ENCODE peak calls at places on chromosomes 1 and 21, in ten cellular contexts. B is CD4-positive, alpha-beta T cell; G is AG04450; E is lower leg skin; Q is fibroblast of the aortic adventitia; L is thoracic aorta; H is tibial nerve; K is testis; I is Peyer's patch; U is transverse colon. O is an unnamed sample.

GRCh38 chr21:41923641-41924342 is 30.0 kb downstream of the C2CD2 start:
- DNase-seq in B (no peak), E (no peak), L (no peak), H (no peak), U (no peak), K (no peak), I (no peak), G (no peak), Q (peak), O (no peak)

GRCh38 chr21:42614811-42615342 is 38.5 kb upstream of the PDE9A start:
- DNase-seq in K (no peak), U (peak), L (no peak), E (peak), B (peak), I (no peak), H (no peak), G (no peak), Q (no peak), O (no peak)

GRCh38 chr1:147388969-147389368 is 146.5 kb downstream of the CHD1L start:
- DNase-seq in H (no peak), K (no peak), L (no peak), I (no peak), Q (no peak), B (no peak), G (no peak), U (no peak), E (no peak), O (no peak)

GRCh38 chr1:51639694-51640093 is 22.8 kb downstream of the OSBPL9 start:
- DNase-seq in K (no peak), L (no peak), G (no peak), E (no peak), U (no peak), B (no peak), Q (no peak), I (no peak), H (no peak), O (no peak)

GRCh38 chr1:92329356-92330129 is 30.7 kb downstream of the RPAP2 start:
- DNase-seq in Q (no peak), K (no peak), I (no peak), E (no peak), H (no peak), U (no peak), B (no peak), L (no peak), G (no peak), O (no peak)

GRCh38 chr1:9589719-9590157 is 1.0 kb downstream of the TMEM201 start:
- DNase-seq in L (no peak), G (no peak), K (no peak), H (no peak), B (no peak), U (no peak), I (no peak), E (no peak), Q (peak), O (no peak)

GRCh38 chr1:147084273-147085096 is 87.8 kb downstream of the PRKAB2 start:
- DNase-seq in H (peak), Q (peak), U (peak), B (peak), K (peak), E (peak), I (peak), L (peak), G (peak), O (peak)

GRCh38 chr1:155077758-155078495 is 710 bp upstream of the EFNA3 start:
- DNase-seq in H (no peak), I (peak), B (no peak), L (no peak), U (peak), E (no peak), G (no peak), K (no peak), Q (no peak), O (no peak)

GRCh38 chr21:32653326-32653901 is 41.2 kb upstream of the CFAP298 start:
- DNase-seq in U (no peak), H (no peak), G (no peak), L (no peak), Q (peak), I (no peak), B (no peak), K (no peak), E (no peak), O (peak)

GRCh38 chr1:38497921-38498320 is 361.7 kb downstream of the RRAGC start:
- DNase-seq in H (no peak), Q (no peak), E (no peak), U (no peak), B (no peak), I (no peak), K (no peak), G (no peak), L (no peak), O (no peak)
- TF ChIP-seq CTCF in H (no peak), Q (no peak), E (no peak), U (no peak), B (no peak), I (no peak), K (no peak), G (no peak), L (no peak), O (no peak)

GRCh38 chr1:30722175-30722537 is 1.2 kb downstream of the MATN1 start:
- DNase-seq in U (no peak), K (no peak), I (no peak), L (no peak), G (no peak), E (no peak), H (no peak), B (no peak), Q (no peak), O (no peak)

GRCh38 chr1:30723296-30723897 is at the start of gene MATN1:
- DNase-seq in B (no peak), K (no peak), L (no peak), E (no peak), I (no peak), Q (no peak), H (no peak), U (no peak), G (no peak), O (no peak)

GRCh38 chr1:30725450-30726095 is 2.2 kb upstream of the MATN1 start:
- DNase-seq in Q (no peak), E (no peak), B (no peak), H (no peak), L (no peak), I (no peak), K (no peak), G (no peak), U (no peak), O (no peak)

GRCh38 chr1:30724655-30725421 is 1.5 kb upstream of the MATN1 start:
- DNase-seq in H (no peak), U (no peak), K (no peak), G (no peak), I (no peak), E (no peak), B (no peak), L (no peak), Q (no peak), O (no peak)

GRCh38 chr1:30724175-30724574 is 790 bp upstream of the MATN1 start:
- DNase-seq in E (no peak), G (no peak), H (no peak), I (no peak), B (no peak), Q (no peak), U (no peak), K (no peak), L (no peak), O (no peak)
- TF ChIP-seq CTCF in E (no peak), G (peak), H (no peak), I (no peak), B (peak), Q (no peak), U (no peak), K (no peak), L (no peak), O (no peak)

DNA sequence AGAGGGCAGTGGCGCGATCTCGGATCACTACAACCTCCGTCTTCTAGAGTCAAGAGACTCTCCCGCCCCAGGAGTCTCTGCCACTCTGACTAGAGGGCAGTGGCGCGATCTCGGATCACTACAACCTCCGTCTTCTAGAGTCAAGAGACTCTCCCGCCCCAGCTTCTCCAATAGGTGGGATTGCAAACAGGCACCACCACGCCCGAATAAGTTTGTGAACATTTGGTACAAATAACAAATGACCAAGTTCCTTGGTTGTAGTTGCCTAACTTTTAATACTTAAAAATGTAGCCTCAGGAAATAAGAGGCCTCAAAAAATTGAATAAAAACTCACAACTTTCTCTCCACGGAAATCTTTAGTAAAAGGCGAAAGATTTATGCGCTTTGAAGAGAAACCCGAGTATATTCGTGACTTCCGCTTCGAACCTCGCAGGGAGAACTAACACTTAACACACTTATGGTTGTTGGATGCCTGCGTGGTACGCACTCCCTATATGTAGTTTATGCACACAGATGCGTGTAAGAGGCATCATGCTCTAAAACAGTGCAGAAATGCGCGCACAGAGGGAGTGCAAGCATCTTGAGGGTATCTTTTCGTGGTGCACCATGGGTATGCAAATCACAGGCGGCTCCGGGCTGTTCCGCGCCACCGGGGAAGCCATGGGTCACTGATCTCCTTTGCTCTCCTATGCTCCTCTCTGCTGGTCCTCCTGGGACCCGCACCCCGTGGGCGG is 11.4 kb downstream of the BTBD19 start:
- DNase-seq in G (peak), I (peak), E (peak), K (peak), U (peak), H (peak), B (peak), Q (peak), L (no peak), O (peak)
- TF ChIP-seq CTCF in G (no peak), I (peak), E (no peak), K (no peak), U (peak), H (no peak), B (no peak), Q (no peak), L (no peak), O (no peak)

GRCh38 chr21:39153373-39153772 is 29.9 kb downstream of the PSMG1 start:
- DNase-seq in K (no peak), U (no peak), B (no peak), E (no peak), L (no peak), Q (peak), H (no peak), I (no peak), G (no peak), O (no peak)
- TF ChIP-seq CTCF in K (no peak), U (no peak), B (no peak), E (no peak), L (no peak), Q (peak), H (no peak), I (peak), G (peak), O (peak)

GRCh38 chr1:42669936-42670335 is 11.7 kb downstream of the PPIH start:
- DNase-seq in G (no peak), B (no peak), I (no peak), K (no peak), E (no peak), L (no peak), H (no peak), Q (no peak), U (no peak), O (no peak)

GRCh38 chr1:42674682-42675081 is 7.5 kb upstream of the YBX1 start:
- DNase-seq in K (no peak), B (no peak), I (no peak), U (no peak), E (no peak), Q (no peak), L (no peak), H (no peak), G (no peak), O (no peak)

GRCh38 chr1:42675467-42675866 is 6.8 kb upstream of the YBX1 start:
- DNase-seq in U (no peak), K (no peak), L (no peak), Q (no peak), B (no peak), E (no peak), H (no peak), G (no peak), I (no peak), O (no peak)

GRCh38 chr1:42674214-42674613 is 8.0 kb upstream of the YBX1 start:
- DNase-seq in H (no peak), I (no peak), U (no peak), B (no peak), K (no peak), L (no peak), G (no peak), E (no peak), Q (no peak), O (no peak)

GRCh38 chr1:42670425-42670824 is 11.8 kb upstream of the YBX1 start:
- DNase-seq in U (no peak), I (no peak), G (no peak), B (no peak), H (no peak), K (no peak), Q (no peak), L (no peak), E (no peak), O (no peak)
- TF ChIP-seq CTCF in U (no peak), I (no peak), G (no peak), B (no peak), H (no peak), K (no peak), Q (no peak), L (no peak), E (no peak), O (no peak)

GRCh38 chr1:116239916-116240315 is 128.7 kb downstream of the MAB21L3 start:
- DNase-seq in U (no peak), I (no peak), Q (no peak), K (no peak), B (no peak), G (no peak), E (no peak), L (no peak), H (no peak), O (no peak)

GRCh38 chr1:116246174-116246573 is 126.9 kb upstream of the ATP1A1 start:
- DNase-seq in K (no peak), I (no peak), E (no peak), B (no peak), Q (no peak), L (no peak), H (no peak), U (no peak), G (no peak), O (no peak)

GRCh38 chr1:116243673-116244101 is 129.4 kb upstream of the ATP1A1 start:
- DNase-seq in G (no peak), Q (no peak), U (no peak), L (no peak), I (no peak), B (no peak), E (no peak), H (no peak), K (no peak), O (no peak)

GRCh38 chr1:116242741-116243140 is 130.3 kb upstream of the ATP1A1 start:
- DNase-seq in L (no peak), G (no peak), H (no peak), E (no peak), U (peak), B (no peak), I (peak), Q (no peak), K (peak), O (no peak)
- TF ChIP-seq CTCF in L (no peak), G (no peak), H (no peak), E (no peak), U (no peak), B (no peak), I (no peak), Q (no peak), K (no peak), O (no peak)

DNA sequence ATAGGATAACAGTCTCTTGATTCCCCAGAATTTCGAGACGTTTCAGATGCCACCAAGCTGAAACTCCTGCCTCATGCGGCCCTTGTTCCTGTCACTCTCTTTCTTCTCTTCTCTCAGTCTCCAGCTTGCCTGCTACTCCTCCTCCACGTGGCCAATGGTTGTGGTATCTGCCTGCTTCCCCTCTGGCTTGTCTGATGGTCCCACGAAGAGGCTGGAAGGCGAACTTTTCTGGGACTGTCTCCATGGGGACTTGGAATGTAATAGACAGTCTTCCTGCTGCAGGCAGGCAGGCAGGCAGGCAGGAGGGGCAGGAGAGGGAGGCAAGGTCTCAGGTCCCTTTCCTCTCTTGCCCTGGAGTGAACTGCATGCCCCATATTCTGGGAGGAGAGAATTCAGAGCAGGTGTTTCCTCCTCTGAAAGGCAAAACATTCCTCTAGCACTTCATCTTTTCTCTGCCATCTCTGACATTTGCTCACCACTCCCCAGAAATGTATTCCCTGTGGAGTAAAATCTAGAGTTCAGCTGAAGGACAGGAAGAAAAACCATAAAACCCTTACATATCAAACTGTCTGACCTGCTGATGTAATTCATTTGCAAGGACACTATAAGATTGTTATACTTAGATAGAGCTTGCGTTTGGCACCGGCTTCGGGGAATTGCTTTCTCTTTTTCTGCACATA is 64.1 kb upstream of the GNG12 start:
- DNase-seq in U (no peak), Q (peak), L (no peak), G (no peak), I (no peak), B (no peak), H (no peak), K (no peak), E (no peak), O (no peak)
- TF ChIP-seq CTCF in U (no peak), Q (no peak), L (no peak), G (no peak), I (no peak), B (no peak), H (no peak), K (no peak), E (no peak), O (no peak)

DNA sequence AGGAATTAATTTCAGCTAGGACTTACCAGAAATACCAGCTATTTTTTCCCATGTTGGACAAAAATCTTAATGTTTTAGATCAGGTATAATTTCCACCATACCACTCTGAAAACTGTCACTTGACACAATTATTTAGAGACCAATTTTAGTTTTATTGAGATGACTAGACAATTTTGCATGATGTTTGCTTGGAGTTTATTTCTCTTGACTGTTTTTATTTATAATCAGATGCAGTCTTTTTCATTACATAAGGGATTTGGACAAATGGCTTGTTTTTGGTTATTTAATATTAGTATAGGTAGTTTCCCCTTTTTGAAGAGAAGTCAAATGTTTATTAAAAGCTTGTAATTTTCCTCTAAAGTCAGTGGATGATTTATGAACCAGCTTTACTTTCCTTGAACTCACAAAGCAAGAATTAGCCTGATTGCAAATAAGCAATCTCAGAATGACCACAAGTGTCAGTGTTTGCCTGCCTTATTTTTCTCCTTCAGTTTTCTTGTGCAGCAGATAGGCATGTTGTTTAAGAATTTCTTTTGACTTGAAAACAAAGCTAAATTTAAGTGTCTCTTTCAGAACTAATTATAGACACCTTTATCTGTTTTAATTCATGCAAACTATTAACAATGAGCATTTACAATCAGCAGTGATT is 3.8 kb upstream of the B3GALT2 start:
- DNase-seq in K (no peak), E (no peak), B (no peak), Q (peak), I (no peak), U (no peak), G (no peak), L (no peak), H (no peak), O (no peak)
- TF ChIP-seq CTCF in K (no peak), E (no peak), B (no peak), Q (peak), I (peak), U (peak), G (peak), L (peak), H (peak), O (no peak)

DNA sequence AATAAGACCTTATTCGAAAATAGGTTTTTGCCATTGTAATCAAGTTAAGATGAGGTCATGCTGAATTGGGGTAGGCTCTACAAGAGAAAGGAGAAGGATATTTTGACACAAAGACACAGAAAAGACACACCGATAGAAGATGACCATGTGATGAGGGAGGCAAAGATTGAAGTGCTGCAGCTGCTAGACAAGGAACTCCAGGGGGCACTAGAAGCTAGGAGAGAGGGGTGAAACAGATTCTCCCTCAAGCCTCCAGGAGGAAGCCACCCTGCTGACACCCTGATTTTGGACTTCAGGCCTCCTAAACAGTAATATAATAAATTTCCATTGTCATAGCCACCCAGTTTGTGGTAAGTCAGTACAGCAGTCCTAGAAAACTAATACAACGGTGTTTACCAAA is 506.8 kb upstream of the CAMK1G start:
- DNase-seq in K (no peak), Q (peak), H (no peak), G (no peak), I (no peak), B (no peak), E (no peak), L (no peak), U (peak), O (no peak)
- TF ChIP-seq CTCF in K (no peak), Q (peak), H (no peak), G (peak), I (peak), B (no peak), E (no peak), L (no peak), U (peak), O (no peak)

DNA sequence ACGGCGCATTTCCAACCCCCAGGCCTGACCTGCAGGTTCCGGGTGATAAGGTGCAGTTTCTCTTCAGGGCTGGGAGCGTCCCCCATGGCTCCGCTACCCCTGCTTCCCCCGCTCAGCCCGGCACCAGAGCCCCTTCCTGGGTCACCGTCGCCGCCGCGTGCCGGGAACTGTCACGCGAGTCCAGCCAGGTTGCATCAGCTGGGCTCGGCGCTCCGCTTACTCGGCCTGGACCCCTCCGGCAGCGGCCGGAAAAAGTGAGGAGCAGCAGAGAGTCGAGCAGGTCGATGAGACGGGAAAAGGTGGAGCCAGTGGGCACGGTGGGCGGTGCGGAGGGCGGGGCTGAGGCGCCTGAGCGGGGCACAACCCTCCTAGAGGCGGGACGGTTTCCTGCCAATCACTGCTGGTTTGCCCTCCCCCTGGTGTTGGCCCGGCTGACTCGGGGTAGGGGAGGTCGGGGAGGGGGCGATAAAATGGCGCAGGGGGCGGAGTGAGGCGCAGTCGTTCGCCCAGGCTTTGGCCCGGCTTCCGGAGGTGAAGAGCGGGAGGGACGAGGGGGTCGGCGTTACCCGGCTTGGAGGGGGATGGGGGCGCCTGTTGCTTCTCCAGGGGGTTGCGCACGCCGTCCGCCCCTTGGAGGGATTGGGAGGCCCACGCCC is at the start of the genes S100PBP and YARS1:
- DNase-seq in Q (peak), I (peak), G (peak), H (peak), U (peak), B (peak), K (peak), E (peak), L (peak), O (peak)
- TF ChIP-seq CTCF in Q (no peak), I (peak), G (no peak), H (peak), U (peak), B (no peak), K (peak), E (peak), L (no peak), O (no peak)

O was measured in endothelial cell.